ENCODE peak calls at places on chromosomes 7 and 10, in eight cellular contexts. X is T-cell; T is stimulated activated CD4-positive, alpha-beta T cell treated with anti-CD3 and anti-CD28 coated beads, Interleukin-2, amount 100 ng/mL, for 4 hours; F is activated gamma-delta T cell treated with Interleukin-2 at 50 U/mL for 16 hours; H is frontal cortex; E is thoracic aorta; N is activated T-cell treated with anti-CD3 and anti-CD28 coated beads for 1 hour; L is psoas muscle. S is an unnamed sample.

GRCh38 chr10:102802920-102803534 is 34.2 kb downstream of the CYP17A1 start:
- DNase-seq in X (no peak), T (no peak), F (no peak), H (no peak), E (no peak), N (no peak), L (peak), S (no peak)

GRCh38 chr7:16702433-16702832 is 51.1 kb upstream of the TSPAN13 start:
- DNase-seq in X (no peak), T (no peak), F (no peak), H (no peak), E (no peak), N (no peak), L (no peak), S (no peak)

GRCh38 chr7:112192236-112193154 is 13.7 kb downstream of the DOCK4 start:
- DNase-seq in X (no peak), T (no peak), F (no peak), H (no peak), E (no peak), N (no peak), L (no peak), S (no peak)

GRCh38 chr10:48634198-48634983 is 29.5 kb upstream of the ARHGAP22 start:
- DNase-seq in X (no peak), T (no peak), F (peak), H (no peak), E (no peak), N (no peak), L (peak), S (no peak)

GRCh38 chr7:80488406-80488805 is 23.5 kb downstream of the GNAT3 start:
- DNase-seq in X (no peak), T (no peak), F (no peak), H (no peak), E (no peak), N (no peak), L (no peak), S (no peak)

GRCh38 chr10:75868601-75869000 is 437.2 kb downstream of the LRMDA start:
- DNase-seq in X (no peak), T (no peak), F (no peak), H (no peak), E (no peak), N (no peak), L (no peak), S (no peak)

GRCh38 chr10:18179901-18180300 is 39.7 kb downstream of the CACNB2 start:
- DNase-seq in X (no peak), T (no peak), F (no peak), H (no peak), E (no peak), N (no peak), L (no peak), S (no peak)

GRCh38 chr7:158814637-158815036 is 14.7 kb downstream of the ESYT2 start:
- DNase-seq in X (peak), T (no peak), F (peak), H (no peak), E (no peak), N (no peak), L (no peak), S (no peak)

GRCh38 chr10:71372882-71373495 is 23.7 kb upstream of the CDH23 start:
- DNase-seq in X (no peak), T (no peak), F (no peak), H (no peak), E (no peak), N (no peak), L (no peak), S (no peak)

GRCh38 chr10:130022071-130022470 is 58.0 kb upstream of the EBF3 start:
- DNase-seq in X (no peak), T (no peak), F (no peak), H (no peak), E (no peak), N (no peak), L (no peak), S (no peak)

GRCh38 chr10:71765176-71765906 is 8.0 kb downstream of the VSIR start:
- DNase-seq in X (no peak), T (no peak), F (no peak), H (no peak), E (no peak), N (no peak), L (no peak), S (no peak)

GRCh38 chr10:79239275-79239779 is 107.9 kb upstream of the PPIF start:
- DNase-seq in X (no peak), T (no peak), F (no peak), H (peak), E (no peak), N (no peak), L (peak), S (no peak)

GRCh38 chr7:44284216-44284615 is 41.2 kb downstream of the CAMK2B start:
- DNase-seq in X (no peak), T (no peak), F (no peak), H (no peak), E (no peak), N (no peak), L (peak), S (no peak)

GRCh38 chr10:49600781-49601400 is 9.2 kb upstream of the SLC18A3 start:
- DNase-seq in X (no peak), T (no peak), F (no peak), H (no peak), E (no peak), N (no peak), L (no peak), S (no peak)

GRCh38 chr7:77442631-77443420 is 26.7 kb upstream of the GSAP start:
- DNase-seq in X (no peak), T (no peak), F (no peak), H (no peak), E (no peak), N (no peak), L (no peak), S (no peak)

GRCh38 chr10:27745380-27745718 is 270 bp downstream of the MKX start:
- DNase-seq in X (no peak), T (no peak), F (no peak), H (no peak), E (no peak), N (no peak), L (no peak), S (no peak)

GRCh38 chr10:91630592-91630991 is 2.3 kb downstream of the PPP1R3C start:
- DNase-seq in X (no peak), T (no peak), F (no peak), H (no peak), E (no peak), N (no peak), L (no peak), S (no peak)

GRCh38 chr7:37901236-37901827 is 15.3 kb downstream of the SFRP4 start:
- DNase-seq in X (no peak), T (no peak), F (no peak), H (no peak), E (no peak), N (no peak), L (no peak), S (no peak)

GRCh38 chr7:51366930-51367613 is 50.5 kb upstream of the COBL start:
- DNase-seq in X (no peak), T (no peak), F (no peak), H (peak), E (no peak), N (no peak), L (no peak), S (no peak)

GRCh38 chr10:133270204-133270603 is 6.5 kb downstream of the ADAM8 start:
- DNase-seq in X (no peak), T (no peak), F (no peak), H (no peak), E (no peak), N (no peak), L (no peak), S (no peak)

GRCh38 chr7:135757719-135758411 is 9.3 kb upstream of the FAM180A start:
- DNase-seq in X (no peak), T (no peak), F (no peak), H (no peak), E (no peak), N (no peak), L (peak), S (no peak)

GRCh38 chr10:7547825-7548224 is 118.9 kb downstream of the ITIH5 start:
- DNase-seq in X (no peak), T (no peak), F (no peak), H (no peak), E (no peak), N (no peak), L (no peak), S (no peak)

GRCh38 chr10:61280303-61280702 is 172.9 kb downstream of the TMEM26 start:
- DNase-seq in X (no peak), T (no peak), F (no peak), H (no peak), E (no peak), N (no peak), L (no peak), S (no peak)

GRCh38 chr10:79336276-79336675 is 11.0 kb upstream of the PPIF start:
- DNase-seq in X (no peak), T (no peak), F (no peak), H (no peak), E (no peak), N (no peak), L (no peak), S (no peak)

GRCh38 chr10:129853236-129853946 is 110.7 kb downstream of the EBF3 start:
- DNase-seq in X (no peak), T (no peak), F (no peak), H (no peak), E (no peak), N (no peak), L (no peak), S (no peak)

GRCh38 chr7:31957090-31957720 is 113.0 kb downstream of the PDE1C start:
- DNase-seq in X (no peak), T (no peak), F (no peak), H (no peak), E (no peak), N (no peak), L (no peak), S (no peak)

GRCh38 chr10:9230625-9231024 is 1176.1 kb downstream of the GATA3 start:
- DNase-seq in X (no peak), T (no peak), F (no peak), H (no peak), E (no peak), N (no peak), L (no peak), S (no peak)

GRCh38 chr7:77791336-77791735 is 6.9 kb downstream of the TMEM60 start:
- DNase-seq in X (no peak), T (no peak), F (no peak), H (no peak), E (no peak), N (no peak), L (no peak), S (no peak)

GRCh38 chr7:47427046-47427643 is 154.8 kb downstream of the TNS3 start:
- DNase-seq in X (no peak), T (no peak), F (no peak), H (no peak), E (no peak), N (no peak), L (no peak), S (no peak)

GRCh38 chr10:75651452-75651851 is 220.0 kb downstream of the LRMDA start:
- DNase-seq in X (no peak), T (no peak), F (no peak), H (no peak), E (no peak), N (no peak), L (no peak), S (no peak)

GRCh38 chr7:123260428-123260960 is 60.7 kb upstream of the SLC13A1 start:
- DNase-seq in X (no peak), T (no peak), F (no peak), H (no peak), E (no peak), N (no peak), L (no peak), S (no peak)

GRCh38 chr7:914521-915194 is 38.3 kb downstream of the GET4 start:
- DNase-seq in X (no peak), T (no peak), F (no peak), H (no peak), E (no peak), N (no peak), L (peak), S (no peak)

GRCh38 chr10:44261296-44261695 is 123.6 kb downstream of the CXCL12 start:
- DNase-seq in X (no peak), T (no peak), F (no peak), H (no peak), E (no peak), N (no peak), L (no peak), S (no peak)

GRCh38 chr10:56622335-56622973 is 261.4 kb upstream of the ZWINT start:
- DNase-seq in X (no peak), T (no peak), F (no peak), H (no peak), E (no peak), N (no peak), L (no peak), S (no peak)

S was measured in activated CD4-positive, alpha-beta T cell treated with anti-CD3 and anti-CD28 coated beads, Interleukin-2, amount 50 U/mL, for 4 hours.